ENCODE peak calls at places on chromosomes 3 and 15, in five cellular contexts. T is GM23338, C is mesenchymal stem cell, P is IMR-90, Y is neuronal stem cell. D is an unnamed sample.

GRCh38 chr3:41317718-41318117 is 118.4 kb downstream of the CTNNB1 start:
- DNase-seq in Y (no peak), T (no peak), P (peak; percentile 20), C (peak; percentile 34), D (no peak)

GRCh38 chr15:56038015-56038414 is 44.6 kb upstream of the NEDD4 start:
- DNase-seq in Y (no peak), P (peak; percentile 67), T (no peak), C (peak; percentile 14), D (peak; percentile 19)

GRCh38 chr3:11559816-11560633 is 83.7 kb downstream of the VGLL4 start:
- DNase-seq in Y (no peak), T (no peak), C (no peak), P (no peak), D (peak; percentile 79)

GRCh38 chr3:188465311-188465710 is 311.4 kb downstream of the LPP start:
- DNase-seq in T (no peak), P (no peak), Y (peak; percentile 6), C (peak; percentile 62), D (no peak)

GRCh38 chr3:18443670-18444596 is 18.8 kb upstream of the SATB1 start:
- DNase-seq in P (no peak), T (peak; percentile 79), Y (no peak), C (no peak), D (peak; percentile 89)

GRCh38 chr3:161273589-161274218 is 52.6 kb downstream of the NMD3 start:
- DNase-seq in C (peak; percentile 47), Y (peak; percentile 9), P (peak; percentile 52), T (peak; percentile 78), D (no peak)

GRCh38 chr3:169509359-169509758 is 154.2 kb downstream of the MECOM start:
- DNase-seq in Y (no peak), P (no peak), C (no peak), T (no peak), D (no peak)

GRCh38 chr3:190142041-190142440 is 21.3 kb upstream of the P3H2 start:
- DNase-seq in Y (no peak), T (no peak), P (no peak), C (no peak), D (no peak)

GRCh38 chr3:144429719-144430121 is 458.1 kb downstream of the DIPK2A start:
- DNase-seq in P (no peak), Y (no peak), C (no peak), T (peak; percentile 14), D (no peak)

GRCh38 chr15:60414016-60414682 is 16.4 kb upstream of the ANXA2 start:
- DNase-seq in C (peak; percentile 58), Y (no peak), P (peak; percentile 78), T (no peak), D (peak; percentile 74)

GRCh38 chr3:17938313-17938712 is 195.9 kb upstream of the TBC1D5 start:
- DNase-seq in Y (no peak), P (no peak), T (no peak), C (no peak), D (no peak)

GRCh38 chr15:49468440-49468839 is 45.4 kb downstream of the FGF7 start:
- DNase-seq in C (peak; percentile 34), Y (no peak), T (no peak), P (peak; percentile 51), D (no peak)

GRCh38 chr3:183824761-183825379 is 507 bp downstream of the MAP6D1 start:
- DNase-seq in P (no peak), T (peak; percentile 59), C (peak; percentile 29), Y (no peak), D (peak; percentile 95)

GRCh38 chr3:16177962-16178627 is 3.6 kb downstream of the GALNT15 start:
- DNase-seq in T (peak; percentile 90), P (peak; percentile 86), C (peak; percentile 88), Y (peak; percentile 66), D (peak; percentile 93)

GRCh38 chr15:94576889-94577533 is 345.6 kb downstream of the MCTP2 start:
- DNase-seq in T (peak; percentile 84), C (no peak), P (no peak), Y (peak; percentile 12), D (peak; percentile 36)

GRCh38 chr15:43279496-43279895 is 12.8 kb upstream of the TGM5 start:
- DNase-seq in P (no peak), C (no peak), Y (no peak), T (no peak), D (no peak)

GRCh38 chr15:63950911-63951481 is 95.3 kb downstream of the DAPK2 start:
- DNase-seq in Y (no peak), C (peak; percentile 60), T (no peak), P (peak; percentile 87), D (peak; percentile 78)

GRCh38 chr3:72423643-72424042 is 424.6 kb downstream of the SHQ1 start:
- DNase-seq in T (no peak), P (no peak), Y (no peak), C (no peak), D (no peak)

GRCh38 chr3:135927170-135927569 is 38.4 kb upstream of the PPP2R3A start:
- DNase-seq in P (peak; percentile 48), T (no peak), Y (no peak), C (no peak), D (no peak)

GRCh38 chr15:80173022-80173759 is 20.4 kb downstream of the FAH start:
- DNase-seq in P (peak; percentile 52), Y (peak; percentile 45), T (peak; percentile 87), C (peak; percentile 60), D (no peak)

GRCh38 chr3:152267831-152268500 is 763 bp upstream of the MBNL1 start:
- DNase-seq in P (no peak), C (no peak), Y (no peak), T (no peak), D (no peak)

GRCh38 chr15:49015896-49016295 is 30.4 kb downstream of the SECISBP2L start:
- DNase-seq in T (no peak), P (no peak), Y (no peak), C (no peak), D (no peak)

GRCh38 chr15:40248006-40248783 is 9.3 kb downstream of the PAK6 start:
- DNase-seq in P (no peak), Y (no peak), C (no peak), T (no peak), D (peak; percentile 76)

GRCh38 chr3:135154186-135154585 is 359.1 kb downstream of the EPHB1 start:
- DNase-seq in C (no peak), T (no peak), Y (no peak), P (no peak), D (no peak)

GRCh38 chr3:118525096-118525495 is 509.6 kb downstream of the IGSF11 start:
- DNase-seq in Y (no peak), T (no peak), C (no peak), P (no peak), D (no peak)

GRCh38 chr3:120348981-120349818 is at the start of gene LRRC58:
- DNase-seq in Y (peak; percentile 84), T (peak; percentile 90), P (peak; percentile 91), C (peak; percentile 94), D (peak; percentile 97)

GRCh38 chr3:146625117-146625775 is 20.1 kb upstream of the PLSCR5 start:
- DNase-seq in P (peak; percentile 2), C (peak; percentile 29), Y (no peak), T (no peak), D (no peak)

GRCh38 chr3:137572931-137573330 is 191.2 kb upstream of the SOX14 start:
- DNase-seq in P (no peak), Y (no peak), C (no peak), T (no peak), D (no peak)

GRCh38 chr15:77870195-77871065 is 207.1 kb downstream of the TBC1D2B start:
- DNase-seq in T (peak; percentile 90), P (peak; percentile 53), C (peak; percentile 65), Y (peak; percentile 63), D (peak; percentile 93)

GRCh38 chr15:57611938-57612337 is 20.2 kb downstream of the MYZAP start:
- DNase-seq in Y (no peak), C (no peak), P (no peak), T (peak; percentile 43), D (no peak)

GRCh38 chr15:32831458-32831857 is 113.7 kb downstream of the GREM1 start:
- DNase-seq in P (no peak), Y (no peak), C (no peak), T (no peak), D (no peak)

GRCh38 chr3:131361464-131362421 is 19.8 kb upstream of the NUDT16 start:
- DNase-seq in T (peak; percentile 98), Y (peak; percentile 57), C (peak; percentile 37), P (peak; percentile 10), D (peak; percentile 80)

GRCh38 chr3:32901005-32901932 is 50.2 kb upstream of the CCR4 start:
- DNase-seq in T (no peak), C (no peak), P (no peak), Y (no peak), D (no peak)

GRCh38 chr3:185935465-185936263 is 2.1 kb downstream of the TRA2B start:
- DNase-seq in P (peak; percentile 37), C (no peak), Y (no peak), T (no peak), D (no peak)
- H3K4me1 ChIP-seq in P (peaks cover 8% of the 10 kb centered on the region), C (no peaks in the 10 kb centered on the region), Y (peaks cover 28% of the 10 kb centered on the region), T (peaks cover 39% of the 10 kb centered on the region), D (peaks cover 51% of the 10 kb centered on the region)

GRCh38 chr3:100882571-100882981 is 110.6 kb downstream of the ABI3BP start:
- DNase-seq in Y (no peak), T (peak; percentile 12), P (peak; percentile 43), C (no peak), D (peak; percentile 82)
- H2AFZ ChIP-seq in Y (peak overlapping the region; percentile 68), T (peak overlapping the region; percentile 1), P (no peak overlapping the region), C (no peak overlapping the region), D (no peak overlapping the region)

DNA sequence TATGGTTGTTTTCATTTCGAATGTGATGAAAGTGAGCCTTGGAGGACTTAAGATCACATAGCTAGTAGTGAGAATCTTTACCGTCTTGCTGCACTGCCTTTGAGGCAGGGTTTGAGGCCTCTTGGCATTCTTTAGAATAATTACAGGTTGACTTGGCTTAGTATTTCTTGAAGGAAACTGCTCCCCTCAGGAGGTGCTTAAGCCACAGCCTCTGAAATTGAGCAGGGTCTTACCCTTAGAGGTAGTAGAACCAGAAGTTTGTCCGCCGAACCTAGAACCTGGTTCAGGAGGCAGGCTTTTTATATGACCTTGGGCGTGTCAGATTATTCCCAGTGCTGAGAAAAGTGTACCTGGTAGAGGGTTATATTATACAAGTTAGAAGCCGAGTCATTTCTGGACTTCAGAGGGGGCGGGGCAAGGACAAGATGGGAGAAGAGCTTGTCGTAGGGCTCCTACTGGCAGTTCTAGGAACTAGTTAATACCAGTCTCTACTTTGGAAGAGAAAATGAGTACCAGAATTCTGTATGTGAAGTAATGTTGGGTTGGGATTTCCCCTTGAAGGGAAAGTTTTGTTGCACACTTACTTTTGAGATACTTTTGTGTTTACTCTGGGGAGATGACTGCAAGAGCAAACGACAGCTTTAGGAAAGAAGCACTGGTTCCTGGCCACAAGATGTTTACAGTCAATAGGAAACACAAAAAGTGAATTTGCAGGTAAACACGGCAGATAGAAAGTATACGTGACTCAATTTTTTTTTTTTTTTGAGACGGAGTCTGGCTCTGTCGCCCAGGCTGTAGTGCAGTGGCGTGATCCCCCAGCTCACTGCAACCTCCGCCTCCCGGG is 1.3 kb downstream of the TFG start:
- DNase-seq in Y (peak; percentile 9), C (peak; percentile 92), P (peak; percentile 77), T (peak; percentile 73), D (peak; percentile 73)
- H3K4me1 ChIP-seq in Y (peaks cover 2% of the 10 kb centered on the region), C (peaks cover 3% of the 10 kb centered on the region), P (no peaks in the 10 kb centered on the region), T (peaks cover 8% of the 10 kb centered on the region), D (peaks cover 21% of the 10 kb centered on the region)

DNA sequence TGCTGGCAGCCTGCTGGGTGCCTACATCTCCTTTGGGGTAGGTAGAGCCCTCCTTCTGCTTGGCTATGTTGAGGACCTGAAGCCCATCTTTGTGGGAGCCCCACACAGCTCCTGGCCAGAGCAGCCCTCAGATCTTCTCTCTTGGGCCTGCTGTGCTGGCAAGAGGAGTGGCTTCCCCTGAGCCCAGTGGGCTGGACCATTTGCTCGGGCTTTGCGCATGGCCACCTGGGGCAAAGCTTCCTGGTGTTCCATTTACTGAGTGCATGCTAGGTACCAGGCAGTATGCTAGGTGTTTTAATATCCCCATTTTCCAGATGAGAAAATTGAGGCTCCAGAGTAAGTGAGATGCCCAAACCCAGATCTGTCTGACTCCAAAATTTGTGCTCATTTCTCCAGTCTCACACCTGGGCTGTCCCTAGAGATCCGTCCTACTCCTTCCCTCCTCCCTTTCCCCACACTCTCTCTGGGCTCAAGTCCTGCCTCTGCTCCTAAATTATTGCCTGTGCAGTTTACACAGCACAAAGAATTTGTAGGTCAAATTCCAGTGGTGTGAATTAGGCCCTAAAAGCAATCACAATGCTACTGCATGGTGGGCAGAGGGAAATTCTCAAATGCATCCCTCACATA is 39.7 kb downstream of the SLC28A1 start:
- DNase-seq in T (no peak), Y (no peak), P (no peak), C (no peak), D (no peak)
- H2AFZ ChIP-seq in T (no peak overlapping the region), Y (no peak overlapping the region), P (peak overlapping the region; percentile 59), C (no peak overlapping the region), D (peak overlapping the region; percentile 1)

D was measured in osteoblast.